ENCODE peak calls at places on chromosomes 6 and 20, in four cellular contexts. S is neural progenitor cell, M is upper lobe of left lung, I is kidney. E is an unnamed sample.

GRCh38 chr6:63543001-63543400 is 29.3 kb upstream of the LOC128125822 start:
- DNase-seq in S (no peak), M (no peak), I (no peak), E (no peak)

GRCh38 chr20:32356935-32357868 is 929 bp upstream of the ASXL1 start:
- DNase-seq in S (no peak), M (peak; percentile 52), I (no peak), E (no peak)

GRCh38 chr6:148932208-148932607 is 185.4 kb downstream of the UST start:
- DNase-seq in S (no peak), M (no peak), I (no peak), E (no peak)

GRCh38 chr20:717817-718216 is 42.2 kb upstream of the SCRT2 start:
- DNase-seq in S (no peak), M (peak; percentile 38), I (no peak), E (no peak)

GRCh38 chr6:21277601-21278043 is 315.9 kb upstream of the SOX4 start:
- DNase-seq in S (peak; percentile 44), M (no peak), I (no peak), E (no peak)

GRCh38 chr6:123742626-123743025 is 61.0 kb upstream of the NKAIN2 start:
- DNase-seq in S (no peak), M (no peak), I (no peak), E (no peak)

GRCh38 chr6:168524644-168525043 is 83.7 kb downstream of the SMOC2 start:
- DNase-seq in S (peak; percentile 34), M (no peak), I (no peak), E (no peak)

GRCh38 chr20:34318609-34319443 is 15.7 kb upstream of the AHCY start:
- DNase-seq in S (no peak), M (no peak), I (no peak), E (no peak)

GRCh38 chr6:167962717-167963116 is 34.8 kb upstream of the KIF25 start:
- DNase-seq in S (no peak), M (no peak), I (no peak), E (no peak)

GRCh38 chr6:157228421-157229218 is 94.7 kb downstream of the TMEM242 start:
- DNase-seq in S (peak; percentile 79), M (no peak), I (peak; percentile 68), E (peak; percentile 62)

GRCh38 chr6:50007821-50008220 is 14.0 kb downstream of the DEFB110 start:
- DNase-seq in S (no peak), M (no peak), I (no peak), E (no peak)

GRCh38 chr6:108117427-108118358 is 43.2 kb upstream of the OSTM1 start:
- DNase-seq in S (peak; percentile 63), M (peak; percentile 45), I (peak; percentile 74), E (no peak)

GRCh38 chr6:106184629-106185028 is 98.5 kb downstream of the PRDM1 start:
- DNase-seq in S (no peak), M (no peak), I (no peak), E (no peak)

GRCh38 chr6:140281236-140281635 is 906.8 kb upstream of the CITED2 start:
- DNase-seq in S (no peak), M (no peak), I (no peak), E (no peak)

GRCh38 chr6:133973109-133973971 is 20.3 kb downstream of the TBPL1 start:
- DNase-seq in S (peak; percentile 58), M (no peak), I (no peak), E (no peak)

GRCh38 chr6:152952866-152953509 is 29.9 kb downstream of the FBXO5 start:
- DNase-seq in S (peak; percentile 37), M (no peak), I (no peak), E (no peak)

DNA sequence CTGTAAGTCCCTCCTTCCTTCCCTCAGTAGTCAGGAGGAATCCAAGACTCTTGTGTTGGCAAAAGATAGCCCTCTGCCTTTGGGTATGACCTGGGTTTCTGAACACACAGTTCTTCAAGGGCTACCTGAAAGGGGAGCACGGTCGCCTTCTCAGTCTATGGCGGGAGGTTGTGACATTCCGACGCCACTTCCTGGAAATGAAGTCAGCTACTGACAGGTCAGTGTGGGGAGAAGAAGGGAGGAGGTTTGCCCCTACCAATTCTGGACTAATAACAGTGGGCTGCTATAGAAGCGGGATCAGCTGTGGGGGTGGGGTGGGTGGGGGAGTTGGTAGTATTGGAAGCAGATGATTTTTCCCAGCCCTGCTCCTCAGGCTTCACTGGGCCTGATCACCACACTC is 11.5 kb downstream of the CEP250 start:
- DNase-seq in S (no peak), M (no peak), I (no peak), E (no peak)
- H3K36me3 ChIP-seq in S (peaks cover 15% of the 10 kb centered on the region), M (peaks cover 67% of the 10 kb centered on the region), I (peaks cover 7% of the 10 kb centered on the region), E (peaks cover 64% of the 10 kb centered on the region)

DNA sequence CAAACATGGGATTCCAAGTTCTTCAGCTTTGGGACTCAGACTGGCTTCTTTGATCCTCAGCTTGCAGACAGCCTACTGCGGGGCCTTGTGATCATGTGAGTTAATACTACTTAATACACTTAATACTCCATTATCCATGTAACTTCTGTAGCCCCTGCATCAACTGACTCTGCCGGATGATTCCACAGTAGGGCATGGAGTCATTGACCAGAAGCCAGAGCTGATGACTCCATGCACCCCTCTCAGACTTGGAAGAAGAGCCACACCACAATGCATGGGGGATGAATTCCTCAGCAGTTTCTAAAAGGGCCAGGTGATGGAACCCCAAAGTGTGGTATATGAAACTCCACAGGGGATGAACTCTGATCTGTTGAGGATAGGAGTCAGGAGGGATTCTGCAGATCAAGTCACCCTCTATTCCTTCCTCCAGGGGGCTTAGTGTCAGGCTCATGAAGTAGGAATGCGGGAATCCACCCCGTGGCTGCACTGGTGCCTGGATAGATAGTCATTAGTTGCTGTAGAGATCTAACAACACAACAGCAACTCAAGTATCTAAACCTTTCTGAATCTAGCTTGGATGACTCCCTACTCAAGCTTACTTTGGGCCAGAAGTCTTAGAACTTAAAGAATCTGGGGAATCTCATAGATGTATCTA is 70.2 kb downstream of the GPR6 start:
- DNase-seq in S (no peak), M (no peak), I (no peak), E (no peak)
- H3K27ac ChIP-seq in S (no peak overlapping the region), M (no peak overlapping the region), I (no peak overlapping the region), E (no peak overlapping the region)

DNA sequence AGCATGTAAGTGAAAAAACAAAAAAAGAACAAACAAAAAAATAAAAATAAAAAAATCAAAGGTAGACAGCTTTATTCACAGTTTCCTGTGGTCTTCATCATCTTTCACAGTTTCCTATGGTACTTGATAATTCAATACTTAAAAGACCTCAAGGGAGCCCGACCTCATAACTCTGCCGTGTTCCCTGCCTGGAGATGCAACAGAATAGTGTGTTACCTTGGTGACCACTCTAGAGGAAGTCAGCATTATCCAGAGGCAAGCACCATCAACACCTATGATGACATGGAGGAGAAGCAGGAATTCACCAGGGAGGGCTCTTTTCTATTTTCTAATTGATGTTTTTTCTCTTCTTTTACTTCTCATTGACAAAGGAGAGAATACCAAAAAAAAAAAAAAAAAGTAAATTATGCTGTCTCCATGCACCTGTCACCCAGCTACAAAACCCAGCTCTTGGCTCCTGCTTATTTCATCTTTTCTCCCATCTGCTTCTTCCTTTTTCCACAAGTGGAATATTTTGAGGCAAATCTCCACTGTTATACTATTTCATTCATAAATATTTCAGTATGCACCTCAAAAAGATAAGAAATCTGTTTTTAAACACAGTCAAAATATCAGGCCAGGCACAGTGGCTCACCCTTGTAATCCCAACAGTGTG is 95.8 kb upstream of the STXBP5 start:
- DNase-seq in S (no peak), M (no peak), I (no peak), E (no peak)
- H3K36me3 ChIP-seq in S (no peaks in the 10 kb centered on the region), M (no peaks in the 10 kb centered on the region), I (no peaks in the 10 kb centered on the region), E (no peaks in the 10 kb centered on the region)

GRCh38 chr6:158655569-158656450 is 6.0 kb downstream of the SYTL3 start:
- DNase-seq in S (no peak), M (peak; percentile 89), I (peak; percentile 64), E (no peak)
- H3K27ac ChIP-seq in S (no peak overlapping the region), M (peak overlapping the region; percentile 78), I (no peak overlapping the region), E (no peak overlapping the region)

DNA sequence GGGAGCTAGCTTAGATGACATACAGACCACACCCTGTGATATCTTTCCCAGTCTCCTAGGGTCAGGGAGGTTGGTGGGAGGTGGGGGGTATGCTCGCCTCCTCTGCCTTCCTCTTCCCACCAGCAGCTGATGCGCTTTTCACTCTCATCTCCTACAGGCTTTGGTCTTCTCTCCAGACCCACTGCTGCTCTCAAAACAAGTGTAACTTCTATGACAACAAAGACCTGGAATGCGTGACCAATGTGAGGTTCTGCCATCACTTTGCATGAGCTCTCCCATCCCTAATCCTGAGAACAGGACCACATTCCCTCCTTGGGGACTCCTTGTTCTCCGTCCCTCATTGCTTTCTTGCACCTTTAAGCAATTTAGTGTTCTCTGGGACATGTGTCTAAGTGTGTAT is 2.7 kb downstream of the CTSA start:
- DNase-seq in S (no peak), M (no peak), I (peak; percentile 17), E (no peak)
- H3K36me3 ChIP-seq in S (no peaks in the 10 kb centered on the region), M (peaks cover 60% of the 10 kb centered on the region), I (peaks cover 28% of the 10 kb centered on the region), E (peaks cover 58% of the 10 kb centered on the region)

GRCh38 chr20:51772236-51772635 is 4.0 kb upstream of the ATP9A start:
- DNase-seq in S (no peak), M (no peak), I (no peak), E (no peak)

GRCh38 chr20:51768759-51769517 is 748 bp upstream of the ATP9A start:
- DNase-seq in S (no peak), M (no peak), I (no peak), E (no peak)

GRCh38 chr20:51767867-51768758 is at the start of gene ATP9A:
- DNase-seq in S (peak; percentile 76), M (peak; percentile 29), I (peak; percentile 77), E (no peak)

GRCh38 chr20:51767018-51767866 is 948 bp downstream of the ATP9A start:
- DNase-seq in S (peak; percentile 79), M (peak; percentile 94), I (peak; percentile 95), E (no peak)

DNA sequence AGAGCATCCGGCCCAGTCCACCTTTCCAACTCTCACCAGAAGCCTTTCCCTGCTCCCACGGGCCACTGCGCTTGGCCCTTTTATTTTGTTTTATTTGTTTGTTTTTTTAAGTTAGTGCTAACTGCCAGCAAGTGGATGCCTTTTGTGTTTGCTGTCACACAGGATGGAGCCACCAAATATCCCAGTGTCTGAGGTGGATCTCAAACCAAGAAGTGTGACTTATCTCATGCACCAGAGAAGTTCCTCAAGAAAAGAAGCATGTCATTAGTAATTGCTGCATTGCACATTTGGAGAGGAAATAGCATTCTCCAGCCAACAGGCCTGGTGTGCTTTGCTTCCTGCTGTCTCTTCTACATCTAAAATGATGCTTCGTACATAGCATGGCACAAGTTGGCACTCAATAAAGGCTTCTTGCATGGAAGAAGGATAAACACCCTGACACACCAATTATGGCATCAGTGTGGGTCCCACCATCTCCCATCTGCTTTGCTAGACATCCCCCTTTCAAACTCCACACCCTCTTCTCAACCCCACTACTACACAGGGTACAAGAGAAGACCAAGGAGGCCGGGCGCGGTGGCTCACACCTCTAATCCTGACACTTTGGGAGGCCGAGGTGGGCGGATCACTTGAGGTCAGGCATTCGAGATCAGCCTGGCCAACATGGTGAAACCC is 1.9 kb upstream of the ATP9A start:
- DNase-seq in S (no peak), M (no peak), I (no peak), E (no peak)
- H3K27ac ChIP-seq in S (no peak overlapping the region), M (no peak overlapping the region), I (no peak overlapping the region), E (no peak overlapping the region)